ENCODE peak calls at places on chromosomes 1 and 21, in eight cellular contexts. T is NCI-H1105, S is left ventricle myocardium superior, K is glomerular endothelial cell, C is fibroblast of the aortic adventitia, P is GM18507, E is AG09319, Y is mesendoderm. R is an unnamed sample.

GRCh38 chr1:64060611-64061302 is 142.7 kb upstream of the UBE2U start:
- DNase-seq in T (no peak), S (no peak), K (no peak), C (peak; percentile 84), P (no peak), E (no peak), Y (peak; percentile 82), R (peak; percentile 57)

GRCh38 chr21:36437745-36438128 is 42.2 kb downstream of the CLDN14 start:
- DNase-seq in T (no peak), S (no peak), K (no peak), C (peak; percentile 99), P (no peak), E (peak; percentile 49), Y (no peak), R (peak; percentile 56)

GRCh38 chr1:37763791-37764741 is 854 bp downstream of the EPHA10 start:
- DNase-seq in T (no peak), S (peak; percentile 37), K (no peak), C (peak; percentile 45), P (no peak), E (no peak), Y (peak; percentile 74), R (peak; percentile 55)

GRCh38 chr21:44480200-44481065 is 25.1 kb downstream of the LRRC3 start:
- DNase-seq in T (no peak), S (no peak), K (no peak), C (no peak), P (no peak), E (no peak), Y (no peak), R (no peak)

GRCh38 chr21:38596264-38597042 is 98.2 kb upstream of the ERG start:
- DNase-seq in T (no peak), S (no peak), K (no peak), C (no peak), P (no peak), E (no peak), Y (no peak), R (peak; percentile 5)

GRCh38 chr1:187648091-187648490 is 819.3 kb downstream of the PLA2G4A start:
- DNase-seq in T (no peak), S (no peak), K (no peak), C (no peak), P (no peak), E (no peak), Y (no peak), R (no peak)

GRCh38 chr1:245715970-245716369 is 561.2 kb downstream of the KIF26B start:
- DNase-seq in T (no peak), S (no peak), K (no peak), C (peak; percentile 94), P (no peak), E (peak; percentile 32), Y (no peak), R (peak; percentile 75)

GRCh38 chr1:54798769-54799641 is 2.1 kb downstream of the TTC22 start:
- DNase-seq in T (no peak), S (no peak), K (no peak), C (peak; percentile 43), P (no peak), E (no peak), Y (no peak), R (peak; percentile 64)

GRCh38 chr1:162627662-162628296 is 4.5 kb upstream of the DDR2 start:
- DNase-seq in T (peak; percentile 50), S (no peak), K (no peak), C (peak; percentile 60), P (no peak), E (no peak), Y (peak; percentile 39), R (peak; percentile 73)

GRCh38 chr1:54944610-54945392 is 35.6 kb upstream of the TMEM61 start:
- DNase-seq in T (peak; percentile 53), S (peak; percentile 77), K (no peak), C (peak; percentile 90), P (peak; percentile 61), E (peak; percentile 66), Y (peak; percentile 90), R (peak; percentile 94)

GRCh38 chr1:181151378-181152326 is 63.2 kb downstream of the IER5 start:
- DNase-seq in T (no peak), S (no peak), K (no peak), C (no peak), P (no peak), E (no peak), Y (peak; percentile 73), R (peak; percentile 41)

GRCh38 chr1:151945725-151946365 is 36.5 kb upstream of the THEM4 start:
- DNase-seq in T (peak; percentile 59), S (peak; percentile 82), K (peak; percentile 88), C (peak; percentile 98), P (no peak), E (peak; percentile 98), Y (peak; percentile 98), R (peak; percentile 96)

GRCh38 chr21:42155045-42155855 is 63.7 kb upstream of the ABCG1 start:
- DNase-seq in T (no peak), S (no peak), K (no peak), C (no peak), P (no peak), E (no peak), Y (no peak), R (no peak)

GRCh38 chr1:33370286-33370685 is 49.4 kb upstream of the A3GALT2 start:
- DNase-seq in T (no peak), S (peak; percentile 65), K (no peak), C (peak; percentile 39), P (no peak), E (no peak), Y (no peak), R (peak; percentile 84)

GRCh38 chr1:227899820-227900449 is 47.8 kb downstream of the WNT9A start:
- DNase-seq in T (no peak), S (peak; percentile 16), K (no peak), C (no peak), P (no peak), E (no peak), Y (no peak), R (no peak)

GRCh38 chr1:70509996-70510876 is 99.2 kb downstream of the CTH start:
- DNase-seq in T (peak; percentile 61), S (no peak), K (peak; percentile 58), C (peak; percentile 98), P (peak; percentile 36), E (peak; percentile 94), Y (peak; percentile 79), R (peak; percentile 99)

GRCh38 chr1:225329041-225329440 is 98.8 kb downstream of the LBR start:
- DNase-seq in T (no peak), S (no peak), K (peak; percentile 7), C (no peak), P (no peak), E (no peak), Y (no peak), R (no peak)

GRCh38 chr21:46188226-46189212 is 4.3 kb upstream of the SPATC1L start:
- DNase-seq in T (no peak), S (peak; percentile 72), K (no peak), C (peak; percentile 45), P (no peak), E (no peak), Y (peak; percentile 87), R (peak; percentile 62)

GRCh38 chr1:38608202-38608864 is 251.2 kb downstream of the RRAGC start:
- DNase-seq in T (no peak), S (peak; percentile 39), K (no peak), C (no peak), P (peak; percentile 12), E (no peak), Y (peak; percentile 84), R (peak; percentile 19)

GRCh38 chr21:31142600-31142999 is 104.3 kb upstream of the KRTAP19-8 start:
- DNase-seq in T (no peak), S (no peak), K (no peak), C (no peak), P (no peak), E (no peak), Y (peak; percentile 53), R (no peak)

GRCh38 chr1:115190766-115191165 is 101.5 kb upstream of the TSPAN2 start:
- DNase-seq in T (no peak), S (no peak), K (no peak), C (no peak), P (no peak), E (peak; percentile 57), Y (no peak), R (no peak)

GRCh38 chr1:20248954-20249612 is 41.6 kb upstream of the VWA5B1 start:
- DNase-seq in T (no peak), S (no peak), K (no peak), C (no peak), P (no peak), E (no peak), Y (no peak), R (no peak)

GRCh38 chr1:32989160-32989894 is 24.7 kb upstream of the RNF19B start:
- DNase-seq in T (no peak), S (peak; percentile 66), K (no peak), C (peak; percentile 99), P (no peak), E (peak; percentile 90), Y (peak; percentile 67), R (peak; percentile 99)

GRCh38 chr1:60970081-60970509 is 112.3 kb upstream of the NFIA start:
- DNase-seq in T (no peak), S (no peak), K (no peak), C (peak; percentile 61), P (no peak), E (no peak), Y (peak; percentile 41), R (peak; percentile 71)

GRCh38 chr21:25199944-25200343 is 407.3 kb downstream of the MRPL39 start:
- DNase-seq in T (no peak), S (no peak), K (no peak), C (no peak), P (no peak), E (no peak), Y (no peak), R (no peak)

GRCh38 chr1:234542211-234542850 is 63.4 kb upstream of the TARBP1 start:
- DNase-seq in T (no peak), S (no peak), K (no peak), C (no peak), P (no peak), E (no peak), Y (no peak), R (no peak)

GRCh38 chr1:107138767-107139445 is 1.9 kb upstream of the NTNG1 start:
- DNase-seq in T (no peak), S (no peak), K (no peak), C (no peak), P (no peak), E (no peak), Y (peak; percentile 43), R (no peak)

GRCh38 chr1:39689635-39690034 is 1.6 kb downstream of the HPCAL4 start:
- DNase-seq in T (peak; percentile 6), S (no peak), K (no peak), C (no peak), P (no peak), E (no peak), Y (no peak), R (no peak)